ENCODE peak calls at places on chromosome 3, in eight cellular contexts. One of them, this sample, is unnamed.

GRCh38 chr3:55935241-55935640 is 448.1 kb upstream of the WNT5A start:
- DNase-seq in K562: no peak
- DNase-seq in colonic mucosa: no peak
- DNase-seq in pancreas: no peak
- DNase-seq in RWPE1: no peak
- DNase-seq in fibroblast of lung: no peak
- DNase-seq in CD4-positive, CD25-positive, alpha-beta regulatory T cell: no peak
- DNase-seq in adrenal gland: no peak
- DNase-seq in this sample: no peak

GRCh38 chr3:51668756-51669155 is 2.3 kb upstream of the TEX264 start:
- DNase-seq in K562: no peak
- DNase-seq in colonic mucosa: no peak
- DNase-seq in pancreas: no peak
- DNase-seq in RWPE1: no peak
- DNase-seq in fibroblast of lung: peak; percentile 50
- DNase-seq in CD4-positive, CD25-positive, alpha-beta regulatory T cell: no peak
- DNase-seq in adrenal gland: no peak
- DNase-seq in this sample: no peak

GRCh38 chr3:127375151-127375937 is 87.5 kb upstream of the PRR20G start:
- DNase-seq in K562: no peak
- DNase-seq in colonic mucosa: no peak
- DNase-seq in pancreas: no peak
- DNase-seq in RWPE1: no peak
- DNase-seq in fibroblast of lung: no peak
- DNase-seq in CD4-positive, CD25-positive, alpha-beta regulatory T cell: no peak
- DNase-seq in adrenal gland: no peak
- DNase-seq in this sample: no peak

GRCh38 chr3:66863205-66864135 is 134.6 kb upstream of the KBTBD8 start:
- DNase-seq in K562: no peak
- DNase-seq in colonic mucosa: no peak
- DNase-seq in pancreas: no peak
- DNase-seq in RWPE1: no peak
- DNase-seq in fibroblast of lung: no peak
- DNase-seq in CD4-positive, CD25-positive, alpha-beta regulatory T cell: no peak
- DNase-seq in adrenal gland: no peak
- DNase-seq in this sample: no peak

GRCh38 chr3:66394261-66395249 is 106.3 kb downstream of the LRIG1 start:
- DNase-seq in K562: peak; percentile 20
- DNase-seq in colonic mucosa: no peak
- DNase-seq in pancreas: no peak
- DNase-seq in RWPE1: no peak
- DNase-seq in fibroblast of lung: peak; percentile 93
- DNase-seq in CD4-positive, CD25-positive, alpha-beta regulatory T cell: no peak
- DNase-seq in adrenal gland: no peak
- DNase-seq in this sample: no peak

GRCh38 chr3:126102530-126102951 is 18.6 kb upstream of the SLC41A3 start:
- DNase-seq in K562: no peak
- DNase-seq in colonic mucosa: peak; percentile 28
- DNase-seq in pancreas: no peak
- DNase-seq in RWPE1: no peak
- DNase-seq in fibroblast of lung: peak; percentile 51
- DNase-seq in CD4-positive, CD25-positive, alpha-beta regulatory T cell: no peak
- DNase-seq in adrenal gland: no peak
- DNase-seq in this sample: no peak

GRCh38 chr3:8499181-8499611 is 2.4 kb upstream of the LMCD1 start:
- DNase-seq in K562: no peak
- DNase-seq in colonic mucosa: no peak
- DNase-seq in pancreas: peak; percentile 34
- DNase-seq in RWPE1: no peak
- DNase-seq in fibroblast of lung: peak; percentile 86
- DNase-seq in CD4-positive, CD25-positive, alpha-beta regulatory T cell: no peak
- DNase-seq in adrenal gland: no peak
- DNase-seq in this sample: no peak

GRCh38 chr3:60720696-60721228 is 530.5 kb downstream of the FHIT start:
- DNase-seq in K562: no peak
- DNase-seq in colonic mucosa: no peak
- DNase-seq in pancreas: no peak
- DNase-seq in RWPE1: no peak
- DNase-seq in fibroblast of lung: peak; percentile 80
- DNase-seq in CD4-positive, CD25-positive, alpha-beta regulatory T cell: no peak
- DNase-seq in adrenal gland: no peak
- DNase-seq in this sample: no peak

GRCh38 chr3:122003596-122003995 is 18.5 kb downstream of the ILDR1 start:
- DNase-seq in K562: no peak
- DNase-seq in colonic mucosa: no peak
- DNase-seq in pancreas: no peak
- DNase-seq in RWPE1: no peak
- DNase-seq in fibroblast of lung: peak; percentile 20
- DNase-seq in CD4-positive, CD25-positive, alpha-beta regulatory T cell: no peak
- DNase-seq in adrenal gland: no peak
- DNase-seq in this sample: no peak

GRCh38 chr3:11290743-11291680 is 18.8 kb downstream of the ATG7 start:
- DNase-seq in K562: peak; percentile 62
- DNase-seq in colonic mucosa: no peak
- DNase-seq in pancreas: no peak
- DNase-seq in RWPE1: no peak
- DNase-seq in fibroblast of lung: peak; percentile 82
- DNase-seq in CD4-positive, CD25-positive, alpha-beta regulatory T cell: peak; percentile 80
- DNase-seq in adrenal gland: no peak
- DNase-seq in this sample: peak; percentile 26

GRCh38 chr3:66403268-66403990 is 97.4 kb downstream of the LRIG1 start:
- DNase-seq in K562: no peak
- DNase-seq in colonic mucosa: no peak
- DNase-seq in pancreas: no peak
- DNase-seq in RWPE1: no peak
- DNase-seq in fibroblast of lung: peak; percentile 64
- DNase-seq in CD4-positive, CD25-positive, alpha-beta regulatory T cell: no peak
- DNase-seq in adrenal gland: no peak
- DNase-seq in this sample: no peak

GRCh38 chr3:196197524-196197923 is 13.7 kb downstream of the ZDHHC19 start:
- DNase-seq in K562: no peak
- DNase-seq in colonic mucosa: no peak
- DNase-seq in pancreas: no peak
- DNase-seq in RWPE1: no peak
- DNase-seq in fibroblast of lung: no peak
- DNase-seq in CD4-positive, CD25-positive, alpha-beta regulatory T cell: no peak
- DNase-seq in adrenal gland: no peak
- DNase-seq in this sample: no peak

GRCh38 chr3:48422691-48423090 is 7.2 kb downstream of the PLXNB1 start:
- DNase-seq in K562: no peak
- DNase-seq in colonic mucosa: no peak
- DNase-seq in pancreas: no peak
- DNase-seq in RWPE1: no peak
- DNase-seq in fibroblast of lung: no peak
- DNase-seq in CD4-positive, CD25-positive, alpha-beta regulatory T cell: no peak
- DNase-seq in adrenal gland: no peak
- DNase-seq in this sample: no peak
- H3K27ac ChIP-seq in K562: no peak overlapping the region
- H3K27ac ChIP-seq in colonic mucosa: no peak overlapping the region
- H3K27ac ChIP-seq in pancreas: no peak overlapping the region
- H3K27ac ChIP-seq in RWPE1: peak overlapping the region; percentile 99
- H3K27ac ChIP-seq in fibroblast of lung: no peak overlapping the region
- H3K27ac ChIP-seq in CD4-positive, CD25-positive, alpha-beta regulatory T cell: no peak overlapping the region
- H3K27ac ChIP-seq in adrenal gland: no peak overlapping the region
- H3K27ac ChIP-seq in this sample: no peak overlapping the region

GRCh38 chr3:42184622-42185010 is 81.4 kb downstream of the CCK start:
- DNase-seq in K562: no peak
- DNase-seq in colonic mucosa: no peak
- DNase-seq in pancreas: no peak
- DNase-seq in RWPE1: no peak
- DNase-seq in fibroblast of lung: no peak
- DNase-seq in CD4-positive, CD25-positive, alpha-beta regulatory T cell: no peak
- DNase-seq in adrenal gland: no peak
- DNase-seq in this sample: no peak
- H3K27ac ChIP-seq in K562: no peak overlapping the region
- H3K27ac ChIP-seq in colonic mucosa: no peak overlapping the region
- H3K27ac ChIP-seq in pancreas: no peak overlapping the region
- H3K27ac ChIP-seq in RWPE1: peak overlapping the region; percentile 33
- H3K27ac ChIP-seq in fibroblast of lung: no peak overlapping the region
- H3K27ac ChIP-seq in CD4-positive, CD25-positive, alpha-beta regulatory T cell: no peak overlapping the region
- H3K27ac ChIP-seq in adrenal gland: no peak overlapping the region
- H3K27ac ChIP-seq in this sample: no peak overlapping the region

GRCh38 chr3:12990781-12991480 is 82.3 kb downstream of the IQSEC1 start:
- DNase-seq in K562: no peak
- DNase-seq in colonic mucosa: no peak
- DNase-seq in pancreas: no peak
- DNase-seq in RWPE1: no peak
- DNase-seq in fibroblast of lung: peak; percentile 92
- DNase-seq in CD4-positive, CD25-positive, alpha-beta regulatory T cell: no peak
- DNase-seq in adrenal gland: no peak
- DNase-seq in this sample: no peak

GRCh38 chr3:12991481-12991837 is 81.8 kb downstream of the IQSEC1 start:
- DNase-seq in K562: no peak
- DNase-seq in colonic mucosa: no peak
- DNase-seq in pancreas: no peak
- DNase-seq in RWPE1: no peak
- DNase-seq in fibroblast of lung: no peak
- DNase-seq in CD4-positive, CD25-positive, alpha-beta regulatory T cell: no peak
- DNase-seq in adrenal gland: no peak
- DNase-seq in this sample: no peak

GRCh38 chr3:12988728-12989454 is 84.3 kb downstream of the IQSEC1 start:
- DNase-seq in K562: no peak
- DNase-seq in colonic mucosa: no peak
- DNase-seq in pancreas: no peak
- DNase-seq in RWPE1: no peak
- DNase-seq in fibroblast of lung: no peak
- DNase-seq in CD4-positive, CD25-positive, alpha-beta regulatory T cell: no peak
- DNase-seq in adrenal gland: no peak
- DNase-seq in this sample: no peak

GRCh38 chr3:12991861-12992281 is 81.4 kb downstream of the IQSEC1 start:
- DNase-seq in K562: no peak
- DNase-seq in colonic mucosa: no peak
- DNase-seq in pancreas: peak; percentile 67
- DNase-seq in RWPE1: no peak
- DNase-seq in fibroblast of lung: no peak
- DNase-seq in CD4-positive, CD25-positive, alpha-beta regulatory T cell: no peak
- DNase-seq in adrenal gland: no peak
- DNase-seq in this sample: no peak

DNA sequence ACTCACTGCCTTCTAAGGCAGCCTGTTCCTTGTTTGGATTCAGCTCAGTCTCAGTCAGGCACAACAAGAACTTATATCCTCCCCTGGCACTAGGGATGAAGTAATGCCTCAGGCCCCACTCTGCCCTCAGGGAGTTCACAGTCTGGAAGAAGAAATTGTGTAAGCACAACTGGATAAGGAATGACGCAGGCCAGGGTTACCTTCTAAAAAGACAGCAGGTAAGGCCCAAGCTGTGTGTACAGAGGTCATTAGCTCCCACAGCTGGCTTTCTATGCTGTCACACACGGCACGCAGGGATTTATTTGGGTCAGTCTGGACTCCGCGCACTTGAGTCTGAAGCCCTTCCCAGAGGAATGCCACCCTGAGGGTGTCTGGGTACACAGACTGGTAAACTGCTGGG is 82.9 kb downstream of the IQSEC1 start:
- DNase-seq in K562: no peak
- DNase-seq in colonic mucosa: no peak
- DNase-seq in pancreas: no peak
- DNase-seq in RWPE1: no peak
- DNase-seq in fibroblast of lung: no peak
- DNase-seq in CD4-positive, CD25-positive, alpha-beta regulatory T cell: no peak
- DNase-seq in adrenal gland: no peak
- DNase-seq in this sample: no peak
- H3K27ac ChIP-seq in K562: no peak overlapping the region
- H3K27ac ChIP-seq in colonic mucosa: no peak overlapping the region
- H3K27ac ChIP-seq in pancreas: no peak overlapping the region
- H3K27ac ChIP-seq in RWPE1: no peak overlapping the region
- H3K27ac ChIP-seq in fibroblast of lung: no peak overlapping the region
- H3K27ac ChIP-seq in CD4-positive, CD25-positive, alpha-beta regulatory T cell: no peak overlapping the region
- H3K27ac ChIP-seq in adrenal gland: peak overlapping the region; percentile 93
- H3K27ac ChIP-seq in this sample: no peak overlapping the region

DNA sequence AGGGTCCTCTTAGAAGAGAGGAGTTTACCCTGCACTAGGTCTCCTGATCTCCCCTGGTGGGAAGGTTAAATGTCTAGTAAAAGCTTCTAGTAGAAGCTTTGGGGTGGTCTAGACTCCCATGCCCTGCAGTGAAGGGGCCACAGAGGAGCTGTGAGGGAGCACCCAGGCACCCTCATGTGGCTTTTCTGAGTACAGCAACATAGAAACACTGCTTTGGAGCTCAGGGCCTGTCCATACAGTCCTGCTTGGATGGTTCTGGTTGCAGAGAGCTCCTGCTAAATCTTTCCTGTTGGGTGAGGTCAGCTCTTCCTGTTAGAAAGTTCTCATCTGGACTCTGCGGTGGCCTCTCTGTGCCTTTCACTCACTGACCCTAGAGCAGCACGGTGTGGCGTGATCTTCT is 47.8 kb downstream of the GPD1L start:
- DNase-seq in K562: peak; percentile 25
- DNase-seq in colonic mucosa: no peak
- DNase-seq in pancreas: no peak
- DNase-seq in RWPE1: no peak
- DNase-seq in fibroblast of lung: no peak
- DNase-seq in CD4-positive, CD25-positive, alpha-beta regulatory T cell: no peak
- DNase-seq in adrenal gland: no peak
- DNase-seq in this sample: no peak
- H3K27ac ChIP-seq in K562: no peak overlapping the region
- H3K27ac ChIP-seq in colonic mucosa: no peak overlapping the region
- H3K27ac ChIP-seq in pancreas: no peak overlapping the region
- H3K27ac ChIP-seq in RWPE1: no peak overlapping the region
- H3K27ac ChIP-seq in fibroblast of lung: no peak overlapping the region
- H3K27ac ChIP-seq in CD4-positive, CD25-positive, alpha-beta regulatory T cell: no peak overlapping the region
- H3K27ac ChIP-seq in adrenal gland: no peak overlapping the region
- H3K27ac ChIP-seq in this sample: no peak overlapping the region

DNA sequence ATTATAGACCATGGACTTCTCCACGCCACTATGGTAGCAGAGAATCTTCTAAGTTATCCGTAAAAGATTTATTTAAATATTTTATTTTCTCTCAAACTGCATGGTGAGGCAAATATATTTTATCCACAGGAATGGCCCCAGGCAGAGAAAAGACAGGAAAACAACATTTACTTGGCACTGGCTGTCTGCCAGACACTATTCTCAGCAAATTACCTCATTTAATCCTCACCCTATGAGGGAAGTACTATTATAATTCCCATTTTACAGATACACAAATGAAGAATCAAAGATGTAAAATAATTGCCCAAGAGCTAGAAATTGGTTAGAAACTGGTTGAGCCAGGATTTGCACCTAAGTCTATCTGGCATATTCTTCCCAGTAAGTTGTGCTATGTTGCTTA is 361.4 kb upstream of the IL12A start:
- DNase-seq in K562: no peak
- DNase-seq in colonic mucosa: peak; percentile 33
- DNase-seq in pancreas: no peak
- DNase-seq in RWPE1: no peak
- DNase-seq in fibroblast of lung: no peak
- DNase-seq in CD4-positive, CD25-positive, alpha-beta regulatory T cell: no peak
- DNase-seq in adrenal gland: no peak
- DNase-seq in this sample: no peak
- H3K27ac ChIP-seq in K562: no peak overlapping the region
- H3K27ac ChIP-seq in colonic mucosa: no peak overlapping the region
- H3K27ac ChIP-seq in pancreas: no peak overlapping the region
- H3K27ac ChIP-seq in RWPE1: no peak overlapping the region
- H3K27ac ChIP-seq in fibroblast of lung: no peak overlapping the region
- H3K27ac ChIP-seq in CD4-positive, CD25-positive, alpha-beta regulatory T cell: no peak overlapping the region
- H3K27ac ChIP-seq in adrenal gland: no peak overlapping the region
- H3K27ac ChIP-seq in this sample: no peak overlapping the region